ENCODE peak calls at places on chromosomes 5 and 9, in nine cellular contexts. F is dermis microvascular lymphatic vessel endothelial cell; Y is Calu3; L is ELF-1; K is psoas muscle; V is left ventricle myocardium superior; U is stimulated activated CD4-positive, alpha-beta T cell treated with anti-CD3 and anti-CD28 coated beads, Interleukin-2, amount 100 ng/mL, for 48 hours; J is NCI-H1092 treated with DMSO at 0.1 percent for 48 hours; E is lower lobe of right lung. G is an unnamed sample.

GRCh38 chr9:10548348-10548747 is 64.5 kb downstream of the PTPRD start:
- DNase-seq in F (no peak), Y (no peak), L (no peak), K (no peak), V (no peak), U (no peak), J (no peak), E (no peak), G (no peak)

GRCh38 chr5:61915646-61916045 is 390.4 kb upstream of the KIF2A start:
- DNase-seq in F (no peak), Y (no peak), L (peak; percentile 3), K (no peak), V (no peak), U (no peak), J (no peak), E (no peak), G (no peak)

GRCh38 chr9:91117959-91118651 is 243.6 kb downstream of the AUH start:
- DNase-seq in F (no peak), Y (peak; percentile 46), L (peak; percentile 89), K (peak; percentile 95), V (peak; percentile 91), U (no peak), J (peak; percentile 78), E (peak; percentile 96), G (peak; percentile 10)

GRCh38 chr9:18826248-18826647 is 206.8 kb downstream of the SAXO1 start:
- DNase-seq in F (no peak), Y (no peak), L (peak; percentile 10), K (no peak), V (no peak), U (no peak), J (peak; percentile 33), E (no peak), G (peak; percentile 21)

GRCh38 chr9:132216861-132217655 is 55.2 kb downstream of the NTNG2 start:
- DNase-seq in F (no peak), Y (no peak), L (no peak), K (no peak), V (no peak), U (no peak), J (no peak), E (peak; percentile 71), G (no peak)

GRCh38 chr9:92188969-92189781 is 74.0 kb upstream of the SPTLC1 start:
- DNase-seq in F (no peak), Y (no peak), L (no peak), K (no peak), V (no peak), U (no peak), J (peak; percentile 7), E (no peak), G (peak; percentile 77)

GRCh38 chr5:177304392-177305119 is 957 bp downstream of the PRELID1 start:
- DNase-seq in F (no peak), Y (no peak), L (peak; percentile 66), K (peak; percentile 45), V (no peak), U (no peak), J (no peak), E (no peak), G (no peak)

GRCh38 chr5:55645304-55645703 is 66.8 kb downstream of the SLC38A9 start:
- DNase-seq in F (no peak), Y (no peak), L (no peak), K (no peak), V (no peak), U (no peak), J (no peak), E (no peak), G (no peak)

GRCh38 chr5:141003791-141004601 is 37.7 kb downstream of the PCDHAC2 start:
- DNase-seq in F (no peak), Y (peak; percentile 89), L (peak; percentile 81), K (no peak), V (no peak), U (no peak), J (peak; percentile 23), E (peak; percentile 74), G (peak; percentile 63)

GRCh38 chr9:127897194-127897692 is 2.2 kb downstream of the ST6GALNAC6 start:
- DNase-seq in F (peak; percentile 63), Y (no peak), L (peak; percentile 76), K (peak; percentile 94), V (peak; percentile 87), U (no peak), J (no peak), E (peak; percentile 83), G (no peak)

GRCh38 chr9:121566401-121567141 is 66.9 kb upstream of the GGTA1 start:
- DNase-seq in F (no peak), Y (no peak), L (no peak), K (peak; percentile 86), V (peak; percentile 73), U (no peak), J (no peak), E (no peak), G (no peak)

GRCh38 chr9:136052991-136053756 is 41.9 kb downstream of the NACC2 start:
- DNase-seq in F (no peak), Y (peak; percentile 9), L (peak; percentile 37), K (no peak), V (peak; percentile 52), U (no peak), J (peak; percentile 16), E (no peak), G (peak; percentile 52)